ENCODE peak calls at places on chromosomes 12 and 14, in ten cellular contexts. One of them, this sample, is unnamed.

GRCh38 chr12:131054345-131055092 is 100.8 kb downstream of the ADGRD1 start:
- DNase-seq in transverse colon: no peak
- DNase-seq in heart right ventricle: no peak
- DNase-seq in A549: no peak
- DNase-seq in HCT116: no peak
- DNase-seq in testis: no peak
- DNase-seq in fibroblast of lung: no peak
- DNase-seq in Peyer's patch: peak; percentile 35
- DNase-seq in cardiac muscle cell: no peak
- DNase-seq in CD8-positive, alpha-beta memory T cell: no peak
- DNase-seq in this sample: no peak

GRCh38 chr14:89417469-89418225 is 614 bp upstream of the FOXN3 start:
- DNase-seq in transverse colon: peak; percentile 60
- DNase-seq in HCT116: peak; percentile 54
- DNase-seq in Peyer's patch: peak; percentile 80
- DNase-seq in fibroblast of lung: peak; percentile 48
- DNase-seq in CD8-positive, alpha-beta memory T cell: peak; percentile 35
- DNase-seq in testis: peak; percentile 67
- DNase-seq in cardiac muscle cell: peak; percentile 78
- DNase-seq in heart right ventricle: peak; percentile 55
- DNase-seq in A549: peak; percentile 61
- DNase-seq in this sample: peak; percentile 50

GRCh38 chr12:121581681-121582439 is 1.0 kb upstream of the KDM2B start:
- DNase-seq in HCT116: no peak
- DNase-seq in transverse colon: peak; percentile 25
- DNase-seq in CD8-positive, alpha-beta memory T cell: no peak
- DNase-seq in testis: no peak
- DNase-seq in Peyer's patch: peak; percentile 62
- DNase-seq in cardiac muscle cell: peak; percentile 46
- DNase-seq in A549: no peak
- DNase-seq in heart right ventricle: peak; percentile 24
- DNase-seq in fibroblast of lung: peak; percentile 37
- DNase-seq in this sample: no peak

GRCh38 chr12:75876843-75877587 is 154.6 kb downstream of the PHLDA1 start:
- DNase-seq in fibroblast of lung: no peak
- DNase-seq in A549: no peak
- DNase-seq in heart right ventricle: no peak
- DNase-seq in cardiac muscle cell: no peak
- DNase-seq in transverse colon: no peak
- DNase-seq in CD8-positive, alpha-beta memory T cell: no peak
- DNase-seq in testis: no peak
- DNase-seq in HCT116: no peak
- DNase-seq in Peyer's patch: no peak
- DNase-seq in this sample: no peak

GRCh38 chr12:49942921-49943662 is 7.4 kb upstream of the AQP2 start:
- DNase-seq in fibroblast of lung: no peak
- DNase-seq in heart right ventricle: no peak
- DNase-seq in cardiac muscle cell: no peak
- DNase-seq in testis: no peak
- DNase-seq in HCT116: no peak
- DNase-seq in transverse colon: peak; percentile 73
- DNase-seq in A549: no peak
- DNase-seq in Peyer's patch: peak; percentile 48
- DNase-seq in CD8-positive, alpha-beta memory T cell: no peak
- DNase-seq in this sample: no peak

GRCh38 chr12:2633176-2633824 is 161.5 kb upstream of the FKBP4 start:
- DNase-seq in fibroblast of lung: no peak
- DNase-seq in cardiac muscle cell: no peak
- DNase-seq in A549: no peak
- DNase-seq in HCT116: no peak
- DNase-seq in transverse colon: no peak
- DNase-seq in Peyer's patch: no peak
- DNase-seq in testis: no peak
- DNase-seq in heart right ventricle: no peak
- DNase-seq in CD8-positive, alpha-beta memory T cell: no peak
- DNase-seq in this sample: no peak

GRCh38 chr14:74567646-74568379 is 44.2 kb downstream of the LTBP2 start:
- DNase-seq in Peyer's patch: no peak
- DNase-seq in fibroblast of lung: no peak
- DNase-seq in testis: no peak
- DNase-seq in transverse colon: no peak
- DNase-seq in HCT116: no peak
- DNase-seq in heart right ventricle: no peak
- DNase-seq in cardiac muscle cell: no peak
- DNase-seq in CD8-positive, alpha-beta memory T cell: no peak
- DNase-seq in A549: no peak
- DNase-seq in this sample: no peak

GRCh38 chr14:77641207-77641533 is 24.7 kb upstream of the SPTLC2 start:
- DNase-seq in A549: no peak
- DNase-seq in HCT116: no peak
- DNase-seq in testis: peak; percentile 32
- DNase-seq in heart right ventricle: no peak
- DNase-seq in cardiac muscle cell: no peak
- DNase-seq in CD8-positive, alpha-beta memory T cell: no peak
- DNase-seq in transverse colon: peak; percentile 27
- DNase-seq in fibroblast of lung: no peak
- DNase-seq in Peyer's patch: no peak
- DNase-seq in this sample: no peak

GRCh38 chr14:90397401-90398314 is 829 bp downstream of the CALM1 start:
- DNase-seq in testis: peak; percentile 42
- DNase-seq in fibroblast of lung: peak; percentile 51
- DNase-seq in transverse colon: peak; percentile 66
- DNase-seq in CD8-positive, alpha-beta memory T cell: peak; percentile 70
- DNase-seq in Peyer's patch: peak; percentile 82
- DNase-seq in HCT116: no peak
- DNase-seq in A549: peak; percentile 68
- DNase-seq in heart right ventricle: peak; percentile 77
- DNase-seq in cardiac muscle cell: peak; percentile 57
- DNase-seq in this sample: peak; percentile 87

GRCh38 chr14:101499080-101499479 is 62.2 kb upstream of the DIO3 start:
- DNase-seq in transverse colon: no peak
- DNase-seq in Peyer's patch: peak; percentile 40
- DNase-seq in fibroblast of lung: no peak
- DNase-seq in CD8-positive, alpha-beta memory T cell: no peak
- DNase-seq in testis: peak; percentile 76
- DNase-seq in A549: no peak
- DNase-seq in HCT116: no peak
- DNase-seq in cardiac muscle cell: no peak
- DNase-seq in heart right ventricle: no peak
- DNase-seq in this sample: no peak

GRCh38 chr12:28247806-28248205 is 57.5 kb downstream of the CCDC91 start:
- DNase-seq in A549: no peak
- DNase-seq in HCT116: no peak
- DNase-seq in CD8-positive, alpha-beta memory T cell: no peak
- DNase-seq in cardiac muscle cell: no peak
- DNase-seq in transverse colon: no peak
- DNase-seq in heart right ventricle: no peak
- DNase-seq in fibroblast of lung: no peak
- DNase-seq in Peyer's patch: no peak
- DNase-seq in testis: no peak
- DNase-seq in this sample: no peak

GRCh38 chr12:29609431-29610215 is 112.1 kb upstream of the OVCH1 start:
- DNase-seq in HCT116: no peak
- DNase-seq in testis: no peak
- DNase-seq in transverse colon: no peak
- DNase-seq in A549: no peak
- DNase-seq in Peyer's patch: no peak
- DNase-seq in heart right ventricle: no peak
- DNase-seq in fibroblast of lung: no peak
- DNase-seq in CD8-positive, alpha-beta memory T cell: no peak
- DNase-seq in cardiac muscle cell: peak; percentile 61
- DNase-seq in this sample: no peak

GRCh38 chr14:78836777-78837176 is 666.6 kb downstream of the NRXN3 start:
- DNase-seq in fibroblast of lung: peak; percentile 65
- DNase-seq in cardiac muscle cell: peak; percentile 90
- DNase-seq in heart right ventricle: no peak
- DNase-seq in HCT116: peak; percentile 36
- DNase-seq in testis: peak; percentile 85
- DNase-seq in A549: peak; percentile 49
- DNase-seq in Peyer's patch: peak; percentile 43
- DNase-seq in transverse colon: peak; percentile 64
- DNase-seq in CD8-positive, alpha-beta memory T cell: no peak
- DNase-seq in this sample: peak; percentile 31

GRCh38 chr14:77142289-77142814 is 761 bp upstream of the ZDHHC22 start:
- DNase-seq in fibroblast of lung: no peak
- DNase-seq in transverse colon: no peak
- DNase-seq in testis: no peak
- DNase-seq in cardiac muscle cell: no peak
- DNase-seq in CD8-positive, alpha-beta memory T cell: no peak
- DNase-seq in HCT116: no peak
- DNase-seq in Peyer's patch: no peak
- DNase-seq in heart right ventricle: no peak
- DNase-seq in A549: no peak
- DNase-seq in this sample: no peak

GRCh38 chr12:76706761-76707160 is 57.2 kb upstream of the ZDHHC17 start:
- DNase-seq in heart right ventricle: no peak
- DNase-seq in cardiac muscle cell: no peak
- DNase-seq in CD8-positive, alpha-beta memory T cell: no peak
- DNase-seq in A549: no peak
- DNase-seq in HCT116: no peak
- DNase-seq in Peyer's patch: no peak
- DNase-seq in fibroblast of lung: peak; percentile 55
- DNase-seq in transverse colon: no peak
- DNase-seq in testis: no peak
- DNase-seq in this sample: no peak

GRCh38 chr14:102819176-102819628 is 42.0 kb downstream of the TRAF3 start:
- DNase-seq in heart right ventricle: no peak
- DNase-seq in testis: no peak
- DNase-seq in cardiac muscle cell: no peak
- DNase-seq in fibroblast of lung: no peak
- DNase-seq in Peyer's patch: peak; percentile 72
- DNase-seq in A549: no peak
- DNase-seq in HCT116: no peak
- DNase-seq in transverse colon: peak; percentile 72
- DNase-seq in CD8-positive, alpha-beta memory T cell: peak; percentile 16
- DNase-seq in this sample: no peak

DNA sequence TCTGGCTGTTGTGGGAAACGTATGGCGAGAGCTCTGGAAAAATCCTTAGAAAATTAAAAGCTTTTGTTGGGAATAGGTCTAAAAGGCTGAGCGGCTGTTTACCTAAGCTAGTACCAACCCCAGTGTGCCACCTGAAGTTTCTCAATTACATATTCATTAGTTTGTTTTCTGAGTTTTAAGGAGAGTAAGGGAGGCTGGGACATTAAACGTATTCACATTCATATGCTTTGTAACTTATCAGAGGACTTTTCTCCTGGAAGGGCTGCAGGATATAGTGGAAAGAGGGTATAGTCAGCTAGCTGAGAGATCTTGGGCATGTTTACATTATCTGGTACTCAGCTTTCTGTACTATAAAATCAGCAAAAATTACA is 1.5 kb upstream of the PAWR start:
- DNase-seq in A549: no peak
- DNase-seq in transverse colon: no peak
- DNase-seq in cardiac muscle cell: no peak
- DNase-seq in testis: no peak
- DNase-seq in CD8-positive, alpha-beta memory T cell: no peak
- DNase-seq in Peyer's patch: no peak
- DNase-seq in HCT116: no peak
- DNase-seq in heart right ventricle: no peak
- DNase-seq in fibroblast of lung: no peak
- DNase-seq in this sample: no peak
- H3K4me3 ChIP-seq in A549: peak overlapping the region; percentile 88
- H3K4me3 ChIP-seq in transverse colon: peak overlapping the region; percentile 94
- H3K4me3 ChIP-seq in cardiac muscle cell: peak overlapping the region; percentile 94
- H3K4me3 ChIP-seq in testis: no peak overlapping the region
- H3K4me3 ChIP-seq in CD8-positive, alpha-beta memory T cell: no peak overlapping the region
- H3K4me3 ChIP-seq in Peyer's patch: peak overlapping the region; percentile 80
- H3K4me3 ChIP-seq in HCT116: peak overlapping the region; percentile 42
- H3K4me3 ChIP-seq in heart right ventricle: no peak overlapping the region
- H3K4me3 ChIP-seq in fibroblast of lung: no peak overlapping the region
- H3K4me3 ChIP-seq in this sample: peak overlapping the region; percentile 72

GRCh38 chr12:93592641-93593396 is 20.3 kb downstream of the SOCS2 start:
- DNase-seq in HCT116: no peak
- DNase-seq in testis: no peak
- DNase-seq in transverse colon: no peak
- DNase-seq in fibroblast of lung: no peak
- DNase-seq in CD8-positive, alpha-beta memory T cell: no peak
- DNase-seq in A549: no peak
- DNase-seq in Peyer's patch: no peak
- DNase-seq in cardiac muscle cell: no peak
- DNase-seq in heart right ventricle: no peak
- DNase-seq in this sample: no peak
- H3K4me3 ChIP-seq in HCT116: no peak overlapping the region
- H3K4me3 ChIP-seq in testis: no peak overlapping the region
- H3K4me3 ChIP-seq in transverse colon: no peak overlapping the region
- H3K4me3 ChIP-seq in fibroblast of lung: no peak overlapping the region
- H3K4me3 ChIP-seq in CD8-positive, alpha-beta memory T cell: no peak overlapping the region
- H3K4me3 ChIP-seq in A549: no peak overlapping the region
- H3K4me3 ChIP-seq in Peyer's patch: no peak overlapping the region
- H3K4me3 ChIP-seq in cardiac muscle cell: no peak overlapping the region
- H3K4me3 ChIP-seq in heart right ventricle: peak overlapping the region; percentile 62
- H3K4me3 ChIP-seq in this sample: no peak overlapping the region

GRCh38 chr12:92971869-92972524 is 42.9 kb upstream of the EEA1 start:
- DNase-seq in fibroblast of lung: peak; percentile 87
- DNase-seq in HCT116: no peak
- DNase-seq in cardiac muscle cell: no peak
- DNase-seq in CD8-positive, alpha-beta memory T cell: no peak
- DNase-seq in testis: no peak
- DNase-seq in heart right ventricle: no peak
- DNase-seq in transverse colon: no peak
- DNase-seq in Peyer's patch: no peak
- DNase-seq in A549: no peak
- DNase-seq in this sample: no peak
- H3K4me3 ChIP-seq in fibroblast of lung: no peak overlapping the region
- H3K4me3 ChIP-seq in HCT116: no peak overlapping the region
- H3K4me3 ChIP-seq in cardiac muscle cell: no peak overlapping the region
- H3K4me3 ChIP-seq in CD8-positive, alpha-beta memory T cell: no peak overlapping the region
- H3K4me3 ChIP-seq in testis: no peak overlapping the region
- H3K4me3 ChIP-seq in heart right ventricle: no peak overlapping the region
- H3K4me3 ChIP-seq in transverse colon: no peak overlapping the region
- H3K4me3 ChIP-seq in Peyer's patch: no peak overlapping the region
- H3K4me3 ChIP-seq in A549: no peak overlapping the region
- H3K4me3 ChIP-seq in this sample: no peak overlapping the region

DNA sequence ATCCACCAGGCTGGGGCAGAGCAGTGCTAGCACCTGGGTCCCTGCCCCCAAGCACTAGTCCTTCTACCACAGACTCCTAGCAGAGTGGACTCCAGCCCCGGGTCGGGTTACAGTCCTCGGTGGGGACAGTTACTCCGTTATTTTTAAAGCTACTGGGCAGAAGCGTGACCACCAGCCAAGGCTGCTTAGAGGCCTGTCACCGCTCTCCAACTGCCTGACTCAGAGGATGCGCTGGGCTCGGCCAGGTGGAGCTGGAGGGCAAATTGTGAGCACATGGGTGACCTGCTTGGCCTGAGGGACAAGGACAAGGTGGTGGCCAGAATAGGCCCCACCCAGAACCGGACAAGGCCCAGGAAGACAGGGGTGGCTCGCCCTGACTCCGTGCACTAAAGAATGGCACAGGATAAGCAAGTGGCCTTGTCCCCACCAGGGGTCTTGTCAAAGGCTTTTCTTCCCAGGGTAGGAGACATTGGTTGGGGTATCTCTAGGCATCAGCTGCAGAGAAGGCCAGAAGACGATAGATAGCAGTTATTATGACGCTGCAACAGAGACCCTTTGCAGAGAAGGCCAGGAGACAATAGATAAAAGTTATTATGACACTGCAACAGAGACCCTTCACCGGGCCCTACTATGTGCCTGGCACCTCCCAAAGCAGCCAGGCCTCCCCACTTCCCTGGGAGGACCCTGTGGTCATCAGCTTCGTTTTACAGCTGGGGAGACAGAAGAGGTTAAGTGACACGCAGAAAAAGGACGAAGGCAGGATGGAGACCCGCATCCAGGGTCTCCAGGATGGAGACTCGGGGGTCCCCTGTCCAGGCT is 1.6 kb downstream of the ABCB9 start:
- DNase-seq in cardiac muscle cell: no peak
- DNase-seq in CD8-positive, alpha-beta memory T cell: no peak
- DNase-seq in testis: no peak
- DNase-seq in fibroblast of lung: no peak
- DNase-seq in heart right ventricle: no peak
- DNase-seq in HCT116: no peak
- DNase-seq in transverse colon: no peak
- DNase-seq in A549: no peak
- DNase-seq in Peyer's patch: no peak
- DNase-seq in this sample: no peak
- H3K4me3 ChIP-seq in cardiac muscle cell: no peak overlapping the region
- H3K4me3 ChIP-seq in CD8-positive, alpha-beta memory T cell: no peak overlapping the region
- H3K4me3 ChIP-seq in testis: no peak overlapping the region
- H3K4me3 ChIP-seq in fibroblast of lung: no peak overlapping the region
- H3K4me3 ChIP-seq in heart right ventricle: peak overlapping the region; percentile 75
- H3K4me3 ChIP-seq in HCT116: no peak overlapping the region
- H3K4me3 ChIP-seq in transverse colon: no peak overlapping the region
- H3K4me3 ChIP-seq in A549: no peak overlapping the region
- H3K4me3 ChIP-seq in Peyer's patch: no peak overlapping the region
- H3K4me3 ChIP-seq in this sample: no peak overlapping the region

This sample was measured in H7.